ENCODE peak calls at places on chromosomes 16 and 17, in nine cellular contexts. K is stimulated activated CD8-positive, alpha-beta memory T cell treated with anti-CD3 and anti-CD28 coated beads, Interleukin-4, amount 100 ng/mL, for 1 hour; R is lung microvascular endothelial cell; X is CD8-positive, alpha-beta memory T cell; L is activated T-cell treated with anti-CD3 and anti-CD28 coated beads, Interleukin-2, amount 50 U/mL, for 72 hours; G is activated CD4-positive, alpha-beta T cell treated with anti-CD3 and anti-CD28 coated beads for 24 hours; Q is EL; Z is anterior cingulate cortex; B is neural crest cell. J is an unnamed sample.

GRCh38 chr17:70629902-70630301 is 460.6 kb downstream of the KCNJ2 start:
- DNase-seq in Q (no peak), K (no peak), L (no peak), R (peak; percentile 22), Z (no peak), G (no peak), B (no peak), X (no peak), J (no peak)

GRCh38 chr17:1928976-1929375 is 96.2 kb downstream of the RTN4RL1 start:
- DNase-seq in X (no peak), G (no peak), B (no peak), R (no peak), L (no peak), Q (no peak), K (no peak), Z (peak; percentile 59), J (no peak)

GRCh38 chr16:28623172-28623711 is 13.4 kb upstream of the SULT1A1 start:
- DNase-seq in B (no peak), X (peak; percentile 73), L (peak; percentile 74), G (peak; percentile 49), R (peak; percentile 57), Q (no peak), Z (peak; percentile 48), K (no peak), J (peak; percentile 62)

GRCh38 chr17:54891176-54891821 is 9.4 kb upstream of the TOM1L1 start:
- DNase-seq in Q (peak; percentile 70), B (peak; percentile 9), L (peak; percentile 2), Z (no peak), X (no peak), G (no peak), K (no peak), R (peak; percentile 45), J (peak; percentile 74)

GRCh38 chr17:45266372-45266926 is 4.6 kb upstream of the SPATA32 start:
- DNase-seq in Q (no peak), Z (no peak), R (no peak), G (no peak), X (no peak), B (no peak), L (no peak), K (no peak), J (no peak)

GRCh38 chr17:44922746-44923470 is 7.6 kb upstream of the GFAP start:
- DNase-seq in L (no peak), R (no peak), X (no peak), K (no peak), B (no peak), G (no peak), Q (no peak), Z (no peak), J (no peak)

GRCh38 chr17:16529906-16530305 is 37.9 kb upstream of the LRRC75A start:
- DNase-seq in Q (no peak), B (no peak), K (no peak), R (no peak), Z (no peak), G (no peak), L (no peak), X (no peak), J (no peak)

GRCh38 chr17:43381204-43381603 is 17.6 kb upstream of the ARL4D start:
- DNase-seq in L (no peak), X (no peak), B (no peak), R (no peak), K (no peak), Q (no peak), Z (no peak), G (no peak), J (no peak)

GRCh38 chr17:64315032-64315490 is 52.0 kb upstream of the TEX2 start:
- DNase-seq in R (peak; percentile 85), K (no peak), Z (no peak), Q (no peak), G (no peak), B (no peak), L (no peak), X (no peak), J (no peak)

GRCh38 chr17:32265192-32265895 is at the start of gene RHBDL3:
- DNase-seq in L (peak; percentile 23), X (peak; percentile 14), Z (no peak), G (no peak), Q (peak; percentile 24), R (no peak), B (no peak), K (no peak), J (no peak)

GRCh38 chr17:72125226-72125651 is 4.4 kb downstream of the SOX9 start:
- DNase-seq in R (no peak), L (no peak), G (no peak), Z (no peak), Q (no peak), X (no peak), B (no peak), K (no peak), J (peak; percentile 31)

GRCh38 chr16:17358846-17359245 is 111.9 kb downstream of the XYLT1 start:
- DNase-seq in Q (no peak), K (no peak), R (peak; percentile 17), B (no peak), L (no peak), X (no peak), G (no peak), Z (no peak), J (peak; percentile 49)

GRCh38 chr16:89923640-89924297 is 627 bp downstream of the TUBB3 start:
- DNase-seq in L (no peak), K (no peak), B (peak; percentile 64), G (no peak), X (no peak), Q (peak; percentile 13), R (no peak), Z (no peak), J (peak; percentile 35)

GRCh38 chr17:9120471-9120870 is 99.2 kb downstream of the NTN1 start:
- DNase-seq in B (peak; percentile 36), R (no peak), Z (no peak), L (no peak), Q (no peak), X (no peak), K (no peak), G (no peak), J (no peak)

GRCh38 chr16:52346709-52347108 is 200.2 kb downstream of the TOX3 start:
- DNase-seq in K (no peak), G (no peak), B (no peak), L (no peak), Q (no peak), Z (no peak), R (no peak), X (no peak), J (no peak)

GRCh38 chr16:66478733-66479511 is 51.8 kb downstream of the BEAN1 start:
- DNase-seq in X (peak; percentile 65), L (peak; percentile 86), K (peak; percentile 44), R (peak; percentile 67), G (peak; percentile 74), B (peak; percentile 59), Z (peak; percentile 18), Q (peak; percentile 73), J (peak; percentile 75)

GRCh38 chr17:13822671-13823070 is 220.9 kb upstream of the HS3ST3A1 start:
- DNase-seq in G (no peak), X (no peak), Z (no peak), L (no peak), R (no peak), Q (no peak), K (no peak), B (no peak), J (no peak)

GRCh38 chr17:72474740-72475477 is 354.1 kb downstream of the SOX9 start:
- DNase-seq in R (no peak), Q (no peak), K (no peak), X (no peak), B (no peak), L (no peak), Z (no peak), G (no peak), J (peak; percentile 33)

GRCh38 chr16:12358898-12359297 is 382.4 kb downstream of the SNX29 start:
- DNase-seq in Z (no peak), X (no peak), R (no peak), K (no peak), B (no peak), L (no peak), Q (no peak), G (no peak), J (no peak)

GRCh38 chr17:7204828-7205461 is 14.7 kb downstream of the DLG4 start:
- DNase-seq in Q (peak; percentile 72), B (peak; percentile 92), L (peak; percentile 94), Z (peak; percentile 85), R (peak; percentile 71), G (peak; percentile 78), K (peak; percentile 89), X (peak; percentile 99), J (peak; percentile 31)

GRCh38 chr17:15265131-15265530 is at the start of gene PMP22:
- DNase-seq in Z (no peak), L (no peak), R (no peak), X (no peak), G (no peak), K (no peak), Q (no peak), B (no peak), J (no peak)

GRCh38 chr16:56450901-56451752 is at the start of the genes NUDT21 and OGFOD1:
- DNase-seq in R (peak; percentile 98), L (peak; percentile 95), G (peak; percentile 86), B (peak; percentile 76), X (peak; percentile 93), K (peak; percentile 62), Q (peak; percentile 99), Z (peak; percentile 95), J (peak; percentile 98)

GRCh38 chr17:63189930-63190329 is 223.9 kb downstream of the TANC2 start:
- DNase-seq in K (no peak), X (no peak), R (no peak), B (no peak), Z (no peak), L (no peak), G (no peak), Q (peak; percentile 31), J (no peak)

GRCh38 chr16:27238016-27238587 is 30.5 kb downstream of the NSMCE1 start:
- DNase-seq in R (peak; percentile 74), K (no peak), B (no peak), X (no peak), Q (no peak), L (peak; percentile 67), Z (no peak), G (no peak), J (no peak)

GRCh38 chr17:7842950-7843535 is 9.0 kb downstream of the KDM6B start:
- DNase-seq in X (no peak), B (no peak), Z (peak; percentile 30), G (no peak), Q (peak; percentile 94), L (peak; percentile 65), K (no peak), R (peak; percentile 98), J (peak; percentile 95)

GRCh38 chr16:53789159-53789558 is 85.2 kb downstream of the FTO start:
- DNase-seq in L (no peak), G (no peak), B (no peak), Q (peak; percentile 65), X (no peak), R (no peak), K (no peak), Z (no peak), J (peak; percentile 78)

GRCh38 chr17:1714488-1714979 is 4.4 kb upstream of the TLCD2 start:
- DNase-seq in Z (peak; percentile 72), X (no peak), L (peak; percentile 41), G (no peak), R (peak; percentile 98), Q (peak; percentile 100), B (peak; percentile 86), K (no peak), J (peak; percentile 96)

GRCh38 chr17:38676706-38677504 is 2.1 kb upstream of the EPOP start:
- DNase-seq in L (peak; percentile 86), B (peak; percentile 88), G (peak; percentile 80), R (peak; percentile 85), Q (peak; percentile 86), K (peak; percentile 56), X (peak; percentile 74), Z (peak; percentile 66), J (peak; percentile 85)

GRCh38 chr17:13416748-13417363 is 184.9 kb downstream of the HS3ST3A1 start:
- DNase-seq in Q (no peak), K (no peak), G (no peak), X (no peak), L (no peak), R (no peak), B (no peak), Z (no peak), J (no peak)

GRCh38 chr17:50947844-50948514 is 81.8 kb upstream of the TOB1 start:
- DNase-seq in G (no peak), L (no peak), B (no peak), Q (no peak), Z (peak; percentile 45), X (no peak), R (no peak), K (no peak), J (peak; percentile 71)

J was measured in kidney tubule cell.